ENCODE peak calls at places on chromosomes 5 and 9, in four cellular contexts. One of them, this sample, is unnamed.
A peak's percentile ranks its signal among the peaks of the same experiment; 100 is the strongest.

GRCh38 chr5:124133406-124133805 is 613.0 kb downstream of the ZNF608 start:
- DNase-seq in K562: no peak
- DNase-seq in HepG2: no peak
- DNase-seq in Panc1: no peak
- DNase-seq in this sample: no peak

GRCh38 chr9:70601000-70601929 is 186.8 kb upstream of the KLF9 start:
- DNase-seq in K562: no peak
- DNase-seq in HepG2: peak; percentile 5
- DNase-seq in Panc1: no peak
- DNase-seq in this sample: no peak

GRCh38 chr9:113677057-113677456 is 199.1 kb upstream of the ZNF618 start:
- DNase-seq in HepG2: no peak
- DNase-seq in Panc1: no peak
- DNase-seq in K562: no peak
- DNase-seq in this sample: no peak

GRCh38 chr5:138645778-138646575 is 70.8 kb upstream of the HSPA9 start:
- DNase-seq in K562: no peak
- DNase-seq in HepG2: no peak
- DNase-seq in Panc1: no peak
- DNase-seq in this sample: no peak

GRCh38 chr9:128421474-128422010 is 885 bp downstream of the CERCAM start:
- DNase-seq in K562: peak; percentile 47
- DNase-seq in Panc1: no peak
- DNase-seq in HepG2: no peak
- DNase-seq in this sample: no peak

GRCh38 chr5:120055858-120056257 is 408.2 kb upstream of the PRR16 start:
- DNase-seq in HepG2: no peak
- DNase-seq in Panc1: no peak
- DNase-seq in K562: peak; percentile 11
- DNase-seq in this sample: peak; percentile 4

GRCh38 chr5:79800979-79801827 is 111.6 kb downstream of the CMYA5 start:
- DNase-seq in HepG2: no peak
- DNase-seq in Panc1: no peak
- DNase-seq in K562: no peak
- DNase-seq in this sample: no peak

GRCh38 chr5:94856257-94856656 is 237.8 kb downstream of the SLF1 start:
- DNase-seq in HepG2: no peak
- DNase-seq in K562: no peak
- DNase-seq in Panc1: no peak
- DNase-seq in this sample: no peak

GRCh38 chr9:35728041-35728971 is 3.7 kb downstream of the TLN1 start:
- DNase-seq in Panc1: no peak
- DNase-seq in K562: peak; percentile 85
- DNase-seq in HepG2: peak; percentile 91
- DNase-seq in this sample: no peak

GRCh38 chr5:179732918-179733763 is 519 bp downstream of the MAML1 start:
- DNase-seq in Panc1: no peak
- DNase-seq in K562: peak; percentile 47
- DNase-seq in HepG2: no peak
- DNase-seq in this sample: no peak

GRCh38 chr9:134967547-134967930 is 49.8 kb upstream of the FCN1 start:
- DNase-seq in HepG2: no peak
- DNase-seq in Panc1: no peak
- DNase-seq in K562: no peak
- DNase-seq in this sample: no peak

GRCh38 chr5:64834611-64835010 is 65.9 kb downstream of the CWC27 start:
- DNase-seq in Panc1: no peak
- DNase-seq in HepG2: no peak
- DNase-seq in K562: no peak
- DNase-seq in this sample: no peak

GRCh38 chr5:14560091-14560595 is 21.4 kb upstream of the OTULINL start:
- DNase-seq in K562: no peak
- DNase-seq in Panc1: no peak
- DNase-seq in HepG2: no peak
- DNase-seq in this sample: no peak

GRCh38 chr5:61704289-61704688 is 372.2 kb downstream of the ZSWIM6 start:
- DNase-seq in K562: no peak
- DNase-seq in Panc1: no peak
- DNase-seq in HepG2: no peak
- DNase-seq in this sample: no peak

GRCh38 chr9:85662558-85662957 is 79.2 kb downstream of the AGTPBP1 start:
- DNase-seq in Panc1: no peak
- DNase-seq in HepG2: no peak
- DNase-seq in K562: no peak
- DNase-seq in this sample: no peak

GRCh38 chr9:120210301-120210700 is 369.7 kb downstream of the CDK5RAP2 start:
- DNase-seq in K562: no peak
- DNase-seq in Panc1: no peak
- DNase-seq in HepG2: no peak
- DNase-seq in this sample: no peak

GRCh38 chr5:60415443-60415842 is 284.5 kb downstream of the DEPDC1B start:
- DNase-seq in Panc1: no peak
- DNase-seq in K562: no peak
- DNase-seq in HepG2: no peak
- DNase-seq in this sample: no peak

DNA sequence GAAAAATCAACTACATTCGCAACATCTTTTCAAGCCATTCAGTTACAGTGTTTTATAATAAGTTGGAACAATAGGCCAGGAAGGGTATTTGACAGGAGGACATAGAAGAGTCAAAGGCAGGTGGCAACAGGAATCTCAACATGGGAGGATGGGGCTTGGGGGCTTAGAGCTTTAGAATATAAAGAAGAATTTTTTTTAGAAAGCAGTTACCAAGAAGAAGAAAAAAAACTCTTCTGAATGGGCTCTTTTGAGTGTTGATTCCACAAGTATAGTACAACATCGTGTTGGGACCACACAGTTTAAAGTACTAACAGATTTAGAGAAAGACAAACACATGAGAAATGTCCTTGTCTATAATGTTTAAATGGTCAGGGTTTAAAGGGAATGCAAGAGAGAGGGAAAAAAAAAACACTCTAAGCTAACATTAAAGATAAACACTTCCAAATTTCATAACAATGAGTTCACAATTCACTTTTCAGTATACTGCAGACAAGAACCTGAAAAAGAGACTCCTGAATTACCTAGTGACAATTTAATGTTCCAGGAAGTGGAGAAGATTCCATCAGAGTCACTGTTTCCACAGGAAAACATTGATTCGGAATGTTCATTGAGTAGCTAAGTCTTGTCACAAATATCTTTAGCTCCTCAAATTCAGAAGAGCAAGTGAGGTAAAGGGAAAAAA is 282.3 kb downstream of the DEPDC1B start:
- DNase-seq in Panc1: no peak
- DNase-seq in K562: no peak
- DNase-seq in HepG2: peak; percentile 97
- DNase-seq in this sample: no peak
- TF ChIP-seq TCF7L2 in Panc1: no peak
- TF ChIP-seq TCF7L2 in K562: no peak
- TF ChIP-seq TCF7L2 in HepG2: peak; percentile 37
- TF ChIP-seq TCF7L2 in this sample: no peak

GRCh38 chr9:33254211-33254610 is 10.3 kb downstream of the BAG1 start:
- DNase-seq in HepG2: no peak
- DNase-seq in K562: no peak
- DNase-seq in Panc1: no peak
- DNase-seq in this sample: no peak

GRCh38 chr9:33255471-33255870 is 9.0 kb downstream of the BAG1 start:
- DNase-seq in K562: no peak
- DNase-seq in HepG2: no peak
- DNase-seq in Panc1: no peak
- DNase-seq in this sample: no peak

GRCh38 chr9:33255006-33255405 is 9.5 kb downstream of the BAG1 start:
- DNase-seq in K562: no peak
- DNase-seq in HepG2: no peak
- DNase-seq in Panc1: no peak
- DNase-seq in this sample: no peak

GRCh38 chr9:33257276-33257675 is 7.2 kb downstream of the BAG1 start:
- DNase-seq in K562: no peak
- DNase-seq in HepG2: no peak
- DNase-seq in Panc1: no peak
- DNase-seq in this sample: no peak

DNA sequence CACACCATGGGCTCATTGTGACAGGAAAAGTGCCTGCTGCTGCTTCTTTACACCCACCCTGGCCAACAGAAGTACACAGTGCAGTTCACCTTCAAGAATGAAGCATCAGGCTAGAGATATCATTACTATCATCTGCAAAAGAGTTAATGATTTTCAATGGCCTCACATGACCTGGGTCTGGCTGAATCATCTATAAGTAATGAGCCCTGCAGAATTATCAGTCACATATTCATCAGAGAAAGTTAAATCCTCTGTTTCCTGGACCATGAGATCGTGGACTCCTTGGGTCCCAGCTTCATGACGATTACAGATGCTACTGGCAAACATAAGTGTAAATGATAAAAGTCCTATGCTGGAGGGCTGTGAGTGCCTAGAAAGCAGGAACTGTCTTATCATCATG is 8.3 kb downstream of the BAG1 start:
- DNase-seq in HepG2: no peak
- DNase-seq in Panc1: no peak
- DNase-seq in K562: no peak
- DNase-seq in this sample: no peak
- TF ChIP-seq TCF7L2 in HepG2: no peak
- TF ChIP-seq TCF7L2 in Panc1: no peak
- TF ChIP-seq TCF7L2 in K562: no peak
- TF ChIP-seq TCF7L2 in this sample: no peak

GRCh38 chr9:116717150-116717549 is 30.0 kb downstream of the TRIM32 start:
- DNase-seq in K562: no peak
- DNase-seq in Panc1: no peak
- DNase-seq in HepG2: no peak
- DNase-seq in this sample: no peak
- TF ChIP-seq TCF7L2 in K562: no peak
- TF ChIP-seq TCF7L2 in Panc1: no peak
- TF ChIP-seq TCF7L2 in HepG2: no peak
- TF ChIP-seq TCF7L2 in this sample: no peak

GRCh38 chr9:126127591-126127990 is 199.0 kb upstream of the MVB12B start:
- DNase-seq in Panc1: no peak
- DNase-seq in HepG2: no peak
- DNase-seq in K562: no peak
- DNase-seq in this sample: no peak

GRCh38 chr9:126126807-126127206 is 199.8 kb upstream of the MVB12B start:
- DNase-seq in HepG2: no peak
- DNase-seq in Panc1: no peak
- DNase-seq in K562: no peak
- DNase-seq in this sample: no peak

GRCh38 chr9:126128494-126129142 is 198.0 kb upstream of the MVB12B start:
- DNase-seq in Panc1: no peak
- DNase-seq in HepG2: no peak
- DNase-seq in K562: no peak
- DNase-seq in this sample: no peak

GRCh38 chr9:126132751-126133150 is 193.9 kb upstream of the MVB12B start:
- DNase-seq in Panc1: no peak
- DNase-seq in HepG2: no peak
- DNase-seq in K562: no peak
- DNase-seq in this sample: no peak

DNA sequence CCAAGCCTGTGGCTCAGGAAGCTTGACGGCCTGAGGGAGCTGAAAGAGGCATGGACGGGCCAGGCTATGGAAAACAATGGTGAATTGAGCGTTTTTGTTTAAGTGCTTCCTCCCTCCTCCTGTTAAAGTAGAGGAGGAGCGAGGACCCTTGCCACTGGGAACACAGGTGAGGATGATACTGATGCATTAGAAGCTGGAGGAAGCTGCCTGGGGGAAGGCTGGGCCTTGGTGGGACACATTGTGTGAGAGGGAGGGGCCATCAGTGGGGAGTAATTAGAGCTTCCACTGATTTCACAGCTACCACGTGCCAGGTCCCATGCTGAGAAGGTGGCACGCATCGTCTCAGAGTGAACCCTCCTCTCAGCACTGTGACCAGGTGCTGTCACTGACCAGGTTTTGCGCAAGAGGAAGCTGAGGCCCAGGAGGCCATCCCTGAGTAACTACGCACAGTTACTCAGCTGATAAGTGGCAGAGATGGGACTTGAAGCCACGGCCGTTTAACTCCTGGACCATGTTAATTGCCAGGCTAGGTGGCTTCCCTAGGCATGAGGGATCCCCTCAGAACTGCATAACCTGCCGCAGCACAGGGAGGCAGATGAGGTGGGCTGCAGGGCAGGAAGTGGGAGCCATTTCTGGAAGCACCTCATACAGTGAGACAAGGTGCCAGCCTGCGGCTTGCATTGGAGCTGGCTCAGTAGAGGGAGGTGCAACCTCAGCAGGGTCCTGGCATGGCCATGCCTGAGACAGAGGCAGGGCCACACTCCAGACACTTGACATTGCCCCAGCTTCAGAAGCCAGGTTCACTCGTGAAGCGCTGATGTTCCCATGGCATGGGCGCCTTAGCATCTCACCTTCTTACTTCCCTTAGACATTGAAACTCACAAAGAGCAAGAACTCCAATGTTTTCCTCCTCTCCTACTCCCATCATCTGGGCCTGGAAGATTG is 195.3 kb upstream of the MVB12B start:
- DNase-seq in K562: no peak
- DNase-seq in Panc1: no peak
- DNase-seq in HepG2: no peak
- DNase-seq in this sample: no peak
- TF ChIP-seq TCF7L2 in K562: no peak
- TF ChIP-seq TCF7L2 in Panc1: no peak
- TF ChIP-seq TCF7L2 in HepG2: no peak
- TF ChIP-seq TCF7L2 in this sample: no peak

DNA sequence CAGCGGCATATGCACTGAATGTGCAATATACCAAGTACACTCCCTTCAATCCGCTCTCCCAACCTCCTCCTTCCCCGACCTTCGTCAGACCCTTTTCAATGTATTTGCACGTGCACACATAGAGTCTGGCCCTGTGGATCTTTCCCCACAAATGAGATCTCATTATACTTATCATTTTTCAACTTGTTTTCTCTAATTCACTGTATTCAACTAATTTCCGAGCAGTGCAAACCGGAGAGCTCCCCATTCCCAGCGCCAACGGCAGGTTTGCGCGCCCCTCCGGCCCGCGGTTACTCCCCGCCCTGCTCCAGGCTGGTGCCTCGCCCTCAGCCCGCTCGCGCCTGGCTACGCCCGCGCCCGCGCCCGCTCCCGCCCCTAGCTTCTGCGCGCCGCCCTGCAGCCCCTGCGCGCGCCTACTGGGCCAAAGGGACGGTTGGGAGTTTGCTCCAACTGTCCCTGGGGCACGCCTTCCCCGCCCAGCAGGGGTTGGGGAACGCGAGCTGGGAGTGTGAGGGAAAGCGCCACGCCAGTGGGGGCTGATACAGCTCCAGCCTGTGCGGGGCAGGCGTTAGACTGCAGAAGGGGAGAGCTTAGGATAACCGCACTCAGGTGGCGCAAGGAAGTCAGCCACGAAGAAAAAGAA is 3.3 kb upstream of the CDC20B start:
- DNase-seq in Panc1: no peak
- DNase-seq in HepG2: peak; percentile 34
- DNase-seq in K562: peak; percentile 89
- DNase-seq in this sample: no peak
- TF ChIP-seq TCF7L2 in Panc1: no peak
- TF ChIP-seq TCF7L2 in HepG2: no peak
- TF ChIP-seq TCF7L2 in K562: no peak
- TF ChIP-seq TCF7L2 in this sample: no peak

This sample was measured in HCT116.